ENCODE peak calls at places on chromosomes 5 and 9, in ten cellular contexts. E is fibroblast of pulmonary artery, D is MM.1S, H is fibroblast of the aortic adventitia, Y is suprapubic skin, B is fibroblast of lung, J is astrocyte of the spinal cord, K is pancreas, I is lung, N is Panc1. F is an unnamed sample.

GRCh38 chr5:45507174-45507573 is 189.0 kb downstream of the HCN1 start:
- DNase-seq in E (peak), D (no peak), H (no peak), Y (no peak), B (no peak), J (peak), K (peak), I (no peak), N (no peak), F (no peak)

GRCh38 chr9:73577867-73578266 is 426.2 kb downstream of the ANXA1 start:
- DNase-seq in E (peak), D (no peak), H (peak), Y (no peak), B (peak), J (peak), K (no peak), I (no peak), N (no peak), F (no peak)

GRCh38 chr5:121366515-121366914 is 485.2 kb upstream of the FTMT start:
- DNase-seq in E (peak), D (no peak), H (peak), Y (no peak), B (peak), J (peak), K (no peak), I (no peak), N (no peak), F (no peak)

GRCh38 chr5:28009526-28010025 is 971.2 kb upstream of the CDH9 start:
- DNase-seq in E (no peak), D (no peak), H (no peak), Y (no peak), B (peak), J (peak), K (no peak), I (no peak), N (no peak), F (no peak)

GRCh38 chr9:4301971-4302427 is 2.1 kb upstream of the GLIS3 start:
- DNase-seq in E (peak), D (no peak), H (peak), Y (no peak), B (peak), J (peak), K (peak), I (peak), N (no peak), F (no peak)

GRCh38 chr5:175867587-175868347 is 3.6 kb upstream of the CPLX2 start:
- DNase-seq in E (no peak), D (no peak), H (no peak), Y (no peak), B (no peak), J (no peak), K (no peak), I (no peak), N (no peak), F (peak)

GRCh38 chr9:126743046-126743445 is 61.8 kb upstream of the ZBTB43 start:
- DNase-seq in E (no peak), D (no peak), H (no peak), Y (no peak), B (no peak), J (no peak), K (no peak), I (no peak), N (no peak), F (no peak)

GRCh38 chr9:15104826-15105420 is 194.7 kb upstream of the FREM1 start:
- DNase-seq in E (peak), D (no peak), H (peak), Y (no peak), B (peak), J (peak), K (no peak), I (peak), N (peak), F (peak)

GRCh38 chr5:177116631-177117373 is 16.8 kb upstream of the NSD1 start:
- DNase-seq in E (peak), D (no peak), H (peak), Y (peak), B (peak), J (peak), K (peak), I (peak), N (no peak), F (peak)

GRCh38 chr5:144191998-144192397 is 21.3 kb downstream of the KCTD16 start:
- DNase-seq in E (peak), D (peak), H (peak), Y (no peak), B (peak), J (peak), K (no peak), I (no peak), N (no peak), F (peak)

GRCh38 chr9:113898596-113898995 is 22.5 kb downstream of the ZNF618 start:
- DNase-seq in E (no peak), D (no peak), H (no peak), Y (no peak), B (no peak), J (no peak), K (no peak), I (no peak), N (no peak), F (no peak)

GRCh38 chr9:77661696-77662095 is 13.6 kb upstream of the GNA14 start:
- DNase-seq in E (no peak), D (no peak), H (no peak), Y (no peak), B (no peak), J (no peak), K (no peak), I (no peak), N (no peak), F (no peak)

GRCh38 chr5:148791696-148792095 is 34.7 kb upstream of the ADRB2 start:
- DNase-seq in E (no peak), D (no peak), H (no peak), Y (no peak), B (no peak), J (no peak), K (no peak), I (no peak), N (no peak), F (no peak)

GRCh38 chr9:116099821-116100220 is 53.8 kb upstream of the PAPPA start:
- DNase-seq in E (peak), D (no peak), H (peak), Y (no peak), B (peak), J (no peak), K (no peak), I (no peak), N (no peak), F (no peak)

GRCh38 chr5:74992791-74993190 is 59.6 kb downstream of the GCNT4 start:
- DNase-seq in E (no peak), D (no peak), H (no peak), Y (no peak), B (no peak), J (no peak), K (no peak), I (no peak), N (no peak), F (no peak)

GRCh38 chr9:95588724-95589282 is 72.0 kb upstream of the PTCH1 start:
- DNase-seq in E (no peak), D (no peak), H (no peak), Y (no peak), B (peak), J (no peak), K (no peak), I (no peak), N (no peak), F (no peak)

GRCh38 chr5:73808916-73809315 is 182.9 kb downstream of the ARHGEF28 start:
- DNase-seq in E (no peak), D (no peak), H (no peak), Y (no peak), B (no peak), J (no peak), K (no peak), I (no peak), N (no peak), F (no peak)

GRCh38 chr5:151085517-151086031 is 4.7 kb upstream of the TNIP1 start:
- DNase-seq in E (peak), D (no peak), H (peak), Y (no peak), B (no peak), J (no peak), K (peak), I (peak), N (no peak), F (peak)

GRCh38 chr5:123814796-123815479 is 303.0 kb downstream of the CSNK1G3 start:
- DNase-seq in E (peak), D (no peak), H (peak), Y (no peak), B (peak), J (peak), K (no peak), I (no peak), N (peak), F (no peak)

GRCh38 chr5:41770799-41771198 is 99.4 kb downstream of the OXCT1 start:
- DNase-seq in E (no peak), D (peak), H (no peak), Y (no peak), B (no peak), J (no peak), K (no peak), I (no peak), N (no peak), F (peak)

GRCh38 chr9:124040186-124040920 is 28.8 kb downstream of the LHX2 start:
- DNase-seq in E (peak), D (no peak), H (peak), Y (no peak), B (peak), J (peak), K (no peak), I (no peak), N (no peak), F (no peak)

GRCh38 chr5:1322036-1322903 is 22.6 kb downstream of the CLPTM1L start:
- DNase-seq in E (no peak), D (no peak), H (no peak), Y (peak), B (no peak), J (no peak), K (peak), I (no peak), N (no peak), F (no peak)

GRCh38 chr9:69397384-69398214 is 72.6 kb downstream of the ENTREP1 start:
- DNase-seq in E (peak), D (no peak), H (peak), Y (no peak), B (peak), J (no peak), K (no peak), I (no peak), N (no peak), F (no peak)

GRCh38 chr9:110604101-110604710 is 24.7 kb upstream of the SVEP1 start:
- DNase-seq in E (peak), D (no peak), H (no peak), Y (no peak), B (no peak), J (no peak), K (no peak), I (no peak), N (no peak), F (peak)

GRCh38 chr9:71985070-71985956 is 73.9 kb downstream of the C9orf85 start:
- DNase-seq in E (no peak), D (no peak), H (no peak), Y (no peak), B (no peak), J (no peak), K (no peak), I (no peak), N (no peak), F (no peak)

GRCh38 chr9:128629136-128629535 is 27.5 kb downstream of the DYNC2I2 start:
- DNase-seq in E (no peak), D (no peak), H (no peak), Y (no peak), B (no peak), J (no peak), K (no peak), I (no peak), N (no peak), F (no peak)

GRCh38 chr5:2523180-2523579 is 228.3 kb downstream of the IRX2 start:
- DNase-seq in E (no peak), D (no peak), H (no peak), Y (peak), B (no peak), J (no peak), K (no peak), I (no peak), N (no peak), F (no peak)

GRCh38 chr5:77882670-77883257 is 106.6 kb upstream of the TBCA start:
- DNase-seq in E (peak), D (no peak), H (peak), Y (no peak), B (peak), J (peak), K (no peak), I (no peak), N (no peak), F (peak)

GRCh38 chr5:35939639-35940038 is 1.2 kb upstream of the CAPSL start:
- DNase-seq in E (no peak), D (no peak), H (no peak), Y (no peak), B (no peak), J (no peak), K (no peak), I (no peak), N (no peak), F (no peak)

GRCh38 chr5:167284491-167284890 is 1007.0 kb upstream of the WWC1 start:
- DNase-seq in E (peak), D (no peak), H (peak), Y (no peak), B (peak), J (peak), K (no peak), I (no peak), N (no peak), F (no peak)

GRCh38 chr5:98923961-98924360 is 4.8 kb downstream of the CHD1 start:
- DNase-seq in E (no peak), D (no peak), H (no peak), Y (no peak), B (no peak), J (no peak), K (no peak), I (no peak), N (no peak), F (no peak)

GRCh38 chr5:98333921-98334320 is 439.5 kb upstream of the RGMB start:
- DNase-seq in E (no peak), D (no peak), H (no peak), Y (no peak), B (no peak), J (no peak), K (no peak), I (no peak), N (no peak), F (no peak)

GRCh38 chr9:80968611-80969010 is 720.7 kb downstream of the TLE1 start:
- DNase-seq in E (peak), D (no peak), H (peak), Y (no peak), B (peak), J (peak), K (no peak), I (no peak), N (no peak), F (no peak)

GRCh38 chr5:133398646-133399081 is 213.7 kb downstream of the FSTL4 start:
- DNase-seq in E (no peak), D (no peak), H (no peak), Y (no peak), B (no peak), J (no peak), K (no peak), I (peak), N (no peak), F (peak)

GRCh38 chr5:68962632-68963484 is 131.0 kb upstream of the SLC30A5 start:
- DNase-seq in E (peak), D (peak), H (peak), Y (peak), B (peak), J (peak), K (peak), I (peak), N (peak), F (peak)

GRCh38 chr5:2374703-2375102 is 376.8 kb downstream of the IRX2 start:
- DNase-seq in E (no peak), D (no peak), H (no peak), Y (no peak), B (no peak), J (no peak), K (no peak), I (no peak), N (no peak), F (no peak)

GRCh38 chr9:3455088-3455487 is 70.7 kb downstream of the RFX3 start:
- DNase-seq in E (no peak), D (no peak), H (no peak), Y (no peak), B (no peak), J (no peak), K (no peak), I (no peak), N (no peak), F (no peak)

GRCh38 chr5:31911291-31912265 is 262.5 kb downstream of the GOLPH3 start:
- DNase-seq in E (no peak), D (no peak), H (no peak), Y (peak), B (peak), J (peak), K (no peak), I (no peak), N (no peak), F (no peak)

GRCh38 chr9:135487281-135488012 is 7.9 kb downstream of the PPP1R26 start:
- DNase-seq in E (no peak), D (no peak), H (no peak), Y (no peak), B (no peak), J (no peak), K (no peak), I (no peak), N (no peak), F (no peak)

DNA sequence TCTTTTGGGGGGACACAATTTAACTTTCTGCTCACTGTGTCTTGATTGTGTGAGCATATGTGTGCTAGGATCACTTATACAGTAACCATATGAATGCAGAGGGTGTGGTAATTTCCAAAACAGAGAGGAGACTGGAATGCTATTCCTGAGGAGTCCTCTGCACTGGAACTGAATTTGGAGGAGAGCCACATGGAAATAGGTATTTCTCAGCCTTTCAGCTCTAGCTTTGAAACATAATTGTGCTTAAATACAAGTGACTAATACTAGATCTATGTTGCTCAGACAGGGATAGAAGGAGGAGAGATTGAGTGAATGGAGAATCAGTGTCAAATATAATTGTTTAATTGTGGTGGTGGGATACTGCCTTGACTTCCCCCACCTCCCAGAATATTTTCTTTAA is 45.5 kb downstream of the FOCAD start:
- DNase-seq in E (peak), D (no peak), H (peak), Y (no peak), B (peak), J (no peak), K (no peak), I (no peak), N (no peak), F (no peak)
- H3K4me3 ChIP-seq in E (no peak), D (no peak), H (no peak), Y (no peak), B (no peak), J (no peak), K (no peak), I (no peak), N (no peak), F (no peak)

GRCh38 chr9:121500165-121500478 is 478 bp upstream of the GGTA1 start:
- DNase-seq in E (no peak), D (no peak), H (no peak), Y (no peak), B (no peak), J (no peak), K (no peak), I (no peak), N (no peak), F (no peak)

GRCh38 chr9:121499427-121500164 is at the start of gene GGTA1:
- DNase-seq in E (peak), D (peak), H (peak), Y (peak), B (peak), J (peak), K (peak), I (peak), N (no peak), F (no peak)

GRCh38 chr9:121499177-121499426 is 542 bp downstream of the GGTA1 start:
- DNase-seq in E (no peak), D (no peak), H (no peak), Y (no peak), B (no peak), J (no peak), K (peak), I (no peak), N (no peak), F (no peak)

GRCh38 chr9:121498150-121498486 is 1.5 kb downstream of the GGTA1 start:
- DNase-seq in E (peak), D (peak), H (peak), Y (no peak), B (peak), J (peak), K (peak), I (peak), N (peak), F (peak)

GRCh38 chr9:121498487-121499176 is 1.0 kb downstream of the GGTA1 start:
- DNase-seq in E (peak), D (no peak), H (peak), Y (no peak), B (peak), J (peak), K (peak), I (no peak), N (no peak), F (no peak)
- TF ChIP-seq CTCF in E (no peak), D (no peak), H (peak), Y (no peak), B (no peak), J (no peak), K (no peak), I (no peak), N (peak), F (no peak)

GRCh38 chr5:112684121-112684520 is 53.6 kb upstream of the APC start:
- DNase-seq in E (no peak), D (no peak), H (no peak), Y (no peak), B (no peak), J (no peak), K (no peak), I (no peak), N (no peak), F (peak)

GRCh38 chr5:112682621-112683061 is 55.0 kb upstream of the APC start:
- DNase-seq in E (no peak), D (no peak), H (no peak), Y (no peak), B (peak), J (peak), K (no peak), I (no peak), N (no peak), F (no peak)

GRCh38 chr5:112684737-112685136 is 52.9 kb upstream of the APC start:
- DNase-seq in E (peak), D (no peak), H (peak), Y (no peak), B (peak), J (peak), K (no peak), I (no peak), N (no peak), F (no peak)

GRCh38 chr5:112685386-112685785 is 52.3 kb upstream of the APC start:
- DNase-seq in E (no peak), D (no peak), H (no peak), Y (no peak), B (no peak), J (no peak), K (no peak), I (no peak), N (no peak), F (no peak)

DNA sequence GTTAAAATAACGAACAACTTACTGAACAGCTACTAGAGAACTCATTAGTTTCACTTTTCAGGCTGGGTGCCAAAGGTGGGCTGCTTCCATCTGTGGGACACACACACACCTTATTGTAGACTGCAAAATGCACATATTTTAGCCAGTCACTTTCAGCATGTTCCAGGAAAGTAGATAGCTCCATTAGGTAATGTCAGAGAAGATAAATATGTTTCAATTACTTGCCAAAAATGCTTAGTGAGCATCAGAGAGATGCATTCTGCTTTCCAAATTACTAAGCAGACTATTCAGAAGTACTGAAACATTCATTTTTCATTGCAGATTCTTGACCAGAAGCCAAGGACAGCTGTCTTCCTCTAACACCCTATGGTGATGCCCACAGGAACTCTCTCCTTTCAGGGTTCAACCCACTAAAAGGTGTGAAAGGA is 56.2 kb upstream of the APC start:
- DNase-seq in E (no peak), D (peak), H (peak), Y (no peak), B (peak), J (no peak), K (no peak), I (no peak), N (no peak), F (peak)
- H3K4me3 ChIP-seq in E (no peak), D (peak), H (no peak), Y (no peak), B (no peak), J (no peak), K (no peak), I (no peak), N (no peak), F (no peak)

DNA sequence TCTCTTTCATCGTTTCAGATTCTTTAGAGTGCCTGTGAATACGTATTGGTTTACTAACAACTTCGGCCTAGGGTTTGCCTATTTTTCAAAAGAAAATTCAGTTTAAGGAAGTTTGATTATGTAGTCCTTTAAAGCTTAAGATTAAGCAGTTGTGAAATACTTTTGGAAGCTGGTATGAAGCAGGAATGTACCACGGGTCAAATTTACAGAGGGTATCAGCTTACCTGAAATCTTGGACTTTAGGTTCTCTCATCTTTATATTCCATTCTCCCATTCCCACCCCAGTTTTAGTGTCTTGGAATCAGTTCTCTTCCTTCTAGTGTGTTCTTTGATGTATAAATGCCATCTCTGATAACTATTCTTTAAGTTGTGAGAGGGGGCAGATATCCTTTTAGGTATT is 53.2 kb downstream of the IQGAP2 start:
- DNase-seq in E (no peak), D (no peak), H (no peak), Y (no peak), B (no peak), J (no peak), K (no peak), I (no peak), N (no peak), F (no peak)
- TF ChIP-seq CTCF in E (no peak), D (no peak), H (no peak), Y (no peak), B (no peak), J (no peak), K (no peak), I (no peak), N (no peak), F (no peak)